ENCODE peak calls at places on chromosomes 1 and 21, in eight cellular contexts. O is psoas muscle; D is adrenal gland; V is head of caudate nucleus; Z is stimulated activated CD4-positive, alpha-beta T cell treated with anti-CD3 and anti-CD28 coated beads, Interleukin-2, amount 100 ng/mL, for 24 hours; A is NCI-H1930; Y is activated T-helper 1 cell treated with anti-CD3 and anti-CD28 coated beads, Interleukin-2, amount 50 U/mL, for 16 hours; U is T-helper 9 cell. F is an unnamed sample.

GRCh38 chr1:67652800-67653199 is 32.2 kb upstream of the GADD45A start:
- DNase-seq in O (peak), D (no peak), V (no peak), Y (no peak), Z (no peak), A (no peak), U (no peak), F (no peak)

GRCh38 chr1:109628540-109629321 is 9.1 kb downstream of the AMPD2 start:
- DNase-seq in Y (no peak), A (no peak), Z (no peak), V (peak), U (no peak), O (no peak), D (no peak), F (no peak)

GRCh38 chr1:170881268-170882265 is 53.8 kb upstream of the MROH9 start:
- DNase-seq in Y (no peak), O (no peak), D (peak), Z (no peak), A (peak), V (no peak), U (no peak), F (no peak)

GRCh38 chr1:231188072-231188471 is 26.2 kb downstream of the TRIM67 start:
- DNase-seq in D (no peak), Y (no peak), U (no peak), O (no peak), V (peak), A (no peak), Z (no peak), F (no peak)

GRCh38 chr1:234934611-234935033 is 194.0 kb downstream of the TOMM20 start:
- DNase-seq in O (no peak), U (no peak), D (no peak), A (no peak), V (no peak), Z (no peak), Y (no peak), F (no peak)

GRCh38 chr1:97006044-97006676 is 284.6 kb downstream of the PTBP2 start:
- DNase-seq in A (no peak), V (peak), Z (no peak), Y (no peak), O (no peak), D (no peak), U (no peak), F (no peak)

GRCh38 chr1:201026746-201027145 is 3.2 kb upstream of the KIF21B start:
- DNase-seq in O (no peak), V (no peak), Y (no peak), Z (no peak), D (no peak), A (no peak), U (no peak), F (no peak)

GRCh38 chr1:151977662-151978230 is 15.9 kb downstream of the S100A10 start:
- DNase-seq in D (no peak), O (no peak), V (no peak), Y (no peak), A (no peak), Z (no peak), U (no peak), F (no peak)

GRCh38 chr1:58815069-58815679 is 31.3 kb upstream of the JUN start:
- DNase-seq in A (no peak), Y (no peak), D (peak), O (peak), V (peak), Z (peak), U (peak), F (peak)

GRCh38 chr1:245860681-245861552 is 646.2 kb downstream of the SMYD3 start:
- DNase-seq in D (no peak), U (no peak), Y (no peak), Z (no peak), O (no peak), V (no peak), A (no peak), F (no peak)

GRCh38 chr1:87330201-87330953 is 1.7 kb downstream of the LMO4 start:
- DNase-seq in O (no peak), Z (peak), U (no peak), Y (no peak), A (no peak), V (no peak), D (no peak), F (peak)

GRCh38 chr1:30816211-30817082 is 58.9 kb upstream of the LAPTM5 start:
- DNase-seq in A (peak), Y (no peak), V (peak), U (no peak), Z (no peak), O (peak), D (no peak), F (no peak)

GRCh38 chr1:64098436-64098835 is 105.0 kb upstream of the UBE2U start:
- DNase-seq in O (no peak), U (no peak), D (no peak), A (no peak), Y (no peak), V (no peak), Z (no peak), F (no peak)

GRCh38 chr1:38872401-38873026 is 634 bp downstream of the MYCBP start:
- DNase-seq in V (no peak), U (peak), O (peak), A (no peak), D (peak), Z (peak), Y (peak), F (peak)

GRCh38 chr1:96313216-96313615 is 408.4 kb upstream of the PTBP2 start:
- DNase-seq in A (no peak), Y (no peak), Z (no peak), O (no peak), V (no peak), D (no peak), U (no peak), F (no peak)

GRCh38 chr1:33298623-33299277 is 22.1 kb downstream of the A3GALT2 start:
- DNase-seq in O (peak), V (peak), A (no peak), Y (peak), U (peak), D (peak), Z (peak), F (peak)

GRCh38 chr1:15083578-15083977 is 70.0 kb upstream of the TMEM51 start:
- DNase-seq in V (no peak), D (peak), U (no peak), Z (no peak), Y (no peak), A (no peak), O (no peak), F (no peak)

GRCh38 chr1:115098979-115099692 is 9.8 kb upstream of the TSPAN2 start:
- DNase-seq in A (peak), U (peak), O (no peak), Y (peak), D (no peak), Z (peak), V (no peak), F (peak)

GRCh38 chr1:211420389-211420788 is 71.6 kb downstream of the RD3 start:
- DNase-seq in V (no peak), O (no peak), Y (no peak), Z (peak), U (no peak), A (no peak), D (no peak), F (no peak)

GRCh38 chr1:116847688-116848531 is 61.8 kb upstream of the PTGFRN start:
- DNase-seq in O (peak), U (no peak), Y (no peak), V (no peak), D (no peak), A (no peak), Z (no peak), F (no peak)

GRCh38 chr1:190172636-190173410 is 304.8 kb downstream of the BRINP3 start:
- DNase-seq in O (no peak), V (no peak), Z (no peak), D (no peak), U (no peak), A (no peak), Y (no peak), F (no peak)

GRCh38 chr1:44801491-44802305 is 1.5 kb downstream of the PLK3 start:
- DNase-seq in O (no peak), V (no peak), U (no peak), Z (no peak), Y (no peak), D (peak), A (no peak), F (peak)

GRCh38 chr1:179080866-179081695 is 789 bp upstream of the TOR3A start:
- DNase-seq in V (no peak), D (no peak), Z (no peak), Y (no peak), U (peak), A (no peak), O (no peak), F (no peak)

GRCh38 chr1:51329443-51330325 is 678 bp downstream of the TTC39A start:
- DNase-seq in Z (no peak), A (no peak), O (no peak), D (peak), Y (no peak), U (no peak), V (no peak), F (no peak)

GRCh38 chr21:15992171-15992570 is 262.4 kb downstream of the USP25 start:
- DNase-seq in Y (no peak), D (no peak), O (no peak), U (no peak), Z (no peak), V (no peak), A (no peak), F (no peak)

GRCh38 chr1:17118268-17118667 is 983 bp downstream of the PADI2 start:
- DNase-seq in O (no peak), A (no peak), Z (no peak), Y (no peak), D (no peak), V (no peak), U (no peak), F (no peak)

GRCh38 chr1:87805661-87806376 is 477.1 kb downstream of the LMO4 start:
- DNase-seq in D (no peak), U (no peak), Y (no peak), Z (no peak), A (no peak), V (no peak), O (no peak), F (no peak)

GRCh38 chr1:172089768-172090510 is 248.6 kb downstream of the DNM3 start:
- DNase-seq in V (no peak), U (peak), O (no peak), D (peak), Z (peak), Y (peak), A (no peak), F (peak)

GRCh38 chr21:28671549-28672195 is 321.0 kb downstream of the LTN1 start:
- DNase-seq in V (no peak), Z (no peak), A (no peak), D (no peak), O (no peak), U (no peak), Y (no peak), F (no peak)

GRCh38 chr1:89546082-89546889 is 21.7 kb downstream of the LRRC8B start:
- DNase-seq in U (no peak), D (peak), Y (no peak), O (no peak), V (no peak), A (no peak), Z (no peak), F (no peak)

GRCh38 chr1:232767381-232768074 is 37.7 kb upstream of the MAP10 start:
- DNase-seq in U (no peak), V (peak), Y (no peak), Z (no peak), A (no peak), O (peak), D (peak), F (no peak)